ENCODE peak calls at places on chromosomes 5 and 9, in five cellular contexts. One of them, this sample, is unnamed.

GRCh38 chr9:34457266-34458012 is 931 bp downstream of the FAM219A start:
- DNase-seq in left kidney: peak
- DNase-seq in stimulated activated CD8-positive, alpha-beta memory T cell treated with anti-CD3 and anti-CD28 coated beads, Interleukin-15, amount 100 ng/mL, for 24 hours: no peak
- DNase-seq in NCI-H748 treated with DMSO at 0.1 percent for 48 hours: peak
- DNase-seq in posterior vena cava: peak
- DNase-seq in this sample: no peak

GRCh38 chr5:39194466-39195136 is 24.8 kb downstream of the FYB1 start:
- DNase-seq in left kidney: no peak
- DNase-seq in stimulated activated CD8-positive, alpha-beta memory T cell treated with anti-CD3 and anti-CD28 coated beads, Interleukin-15, amount 100 ng/mL, for 24 hours: no peak
- DNase-seq in NCI-H748 treated with DMSO at 0.1 percent for 48 hours: no peak
- DNase-seq in posterior vena cava: no peak
- DNase-seq in this sample: no peak

GRCh38 chr9:84493284-84493947 is 152.9 kb upstream of the SLC28A3 start:
- DNase-seq in left kidney: peak
- DNase-seq in stimulated activated CD8-positive, alpha-beta memory T cell treated with anti-CD3 and anti-CD28 coated beads, Interleukin-15, amount 100 ng/mL, for 24 hours: no peak
- DNase-seq in NCI-H748 treated with DMSO at 0.1 percent for 48 hours: no peak
- DNase-seq in posterior vena cava: no peak
- DNase-seq in this sample: no peak

GRCh38 chr9:109908459-109909390 is 128.7 kb downstream of the PALM2AKAP2 start:
- DNase-seq in left kidney: no peak
- DNase-seq in stimulated activated CD8-positive, alpha-beta memory T cell treated with anti-CD3 and anti-CD28 coated beads, Interleukin-15, amount 100 ng/mL, for 24 hours: no peak
- DNase-seq in NCI-H748 treated with DMSO at 0.1 percent for 48 hours: no peak
- DNase-seq in posterior vena cava: no peak
- DNase-seq in this sample: no peak

GRCh38 chr5:151274666-151275065 is 21.7 kb downstream of the GM2A start:
- DNase-seq in left kidney: peak
- DNase-seq in stimulated activated CD8-positive, alpha-beta memory T cell treated with anti-CD3 and anti-CD28 coated beads, Interleukin-15, amount 100 ng/mL, for 24 hours: no peak
- DNase-seq in NCI-H748 treated with DMSO at 0.1 percent for 48 hours: no peak
- DNase-seq in posterior vena cava: no peak
- DNase-seq in this sample: no peak

GRCh38 chr5:125537661-125538060 is 791.2 kb upstream of the ZNF608 start:
- DNase-seq in left kidney: no peak
- DNase-seq in stimulated activated CD8-positive, alpha-beta memory T cell treated with anti-CD3 and anti-CD28 coated beads, Interleukin-15, amount 100 ng/mL, for 24 hours: no peak
- DNase-seq in NCI-H748 treated with DMSO at 0.1 percent for 48 hours: no peak
- DNase-seq in posterior vena cava: no peak
- DNase-seq in this sample: no peak

GRCh38 chr5:71830626-71831539 is 111.8 kb downstream of the CARTPT start:
- DNase-seq in left kidney: peak
- DNase-seq in stimulated activated CD8-positive, alpha-beta memory T cell treated with anti-CD3 and anti-CD28 coated beads, Interleukin-15, amount 100 ng/mL, for 24 hours: no peak
- DNase-seq in NCI-H748 treated with DMSO at 0.1 percent for 48 hours: no peak
- DNase-seq in posterior vena cava: peak
- DNase-seq in this sample: no peak

GRCh38 chr9:35690447-35691324 is 961 bp upstream of the TPM2 start:
- DNase-seq in left kidney: peak
- DNase-seq in stimulated activated CD8-positive, alpha-beta memory T cell treated with anti-CD3 and anti-CD28 coated beads, Interleukin-15, amount 100 ng/mL, for 24 hours: no peak
- DNase-seq in NCI-H748 treated with DMSO at 0.1 percent for 48 hours: no peak
- DNase-seq in posterior vena cava: peak
- DNase-seq in this sample: no peak

GRCh38 chr5:135921388-135921787 is 25.7 kb upstream of the IL9 start:
- DNase-seq in left kidney: no peak
- DNase-seq in stimulated activated CD8-positive, alpha-beta memory T cell treated with anti-CD3 and anti-CD28 coated beads, Interleukin-15, amount 100 ng/mL, for 24 hours: no peak
- DNase-seq in NCI-H748 treated with DMSO at 0.1 percent for 48 hours: no peak
- DNase-seq in posterior vena cava: no peak
- DNase-seq in this sample: no peak

GRCh38 chr5:10115669-10116068 is 134.0 kb downstream of the ATPSCKMT start:
- DNase-seq in left kidney: no peak
- DNase-seq in stimulated activated CD8-positive, alpha-beta memory T cell treated with anti-CD3 and anti-CD28 coated beads, Interleukin-15, amount 100 ng/mL, for 24 hours: no peak
- DNase-seq in NCI-H748 treated with DMSO at 0.1 percent for 48 hours: no peak
- DNase-seq in posterior vena cava: no peak
- DNase-seq in this sample: no peak

GRCh38 chr9:19660019-19660418 is 128.8 kb downstream of the SLC24A2 start:
- DNase-seq in left kidney: no peak
- DNase-seq in stimulated activated CD8-positive, alpha-beta memory T cell treated with anti-CD3 and anti-CD28 coated beads, Interleukin-15, amount 100 ng/mL, for 24 hours: no peak
- DNase-seq in NCI-H748 treated with DMSO at 0.1 percent for 48 hours: no peak
- DNase-seq in posterior vena cava: no peak
- DNase-seq in this sample: peak

GRCh38 chr5:36442352-36442751 is 140.7 kb upstream of the RANBP3L start:
- DNase-seq in left kidney: no peak
- DNase-seq in stimulated activated CD8-positive, alpha-beta memory T cell treated with anti-CD3 and anti-CD28 coated beads, Interleukin-15, amount 100 ng/mL, for 24 hours: no peak
- DNase-seq in NCI-H748 treated with DMSO at 0.1 percent for 48 hours: no peak
- DNase-seq in posterior vena cava: no peak
- DNase-seq in this sample: peak

GRCh38 chr5:177500685-177501522 is 3.5 kb upstream of the PDLIM7 start:
- DNase-seq in left kidney: peak
- DNase-seq in stimulated activated CD8-positive, alpha-beta memory T cell treated with anti-CD3 and anti-CD28 coated beads, Interleukin-15, amount 100 ng/mL, for 24 hours: peak
- DNase-seq in NCI-H748 treated with DMSO at 0.1 percent for 48 hours: peak
- DNase-seq in posterior vena cava: peak
- DNase-seq in this sample: no peak

GRCh38 chr9:15135167-15135792 is 171.7 kb downstream of the TTC39B start:
- DNase-seq in left kidney: peak
- DNase-seq in stimulated activated CD8-positive, alpha-beta memory T cell treated with anti-CD3 and anti-CD28 coated beads, Interleukin-15, amount 100 ng/mL, for 24 hours: no peak
- DNase-seq in NCI-H748 treated with DMSO at 0.1 percent for 48 hours: peak
- DNase-seq in posterior vena cava: no peak
- DNase-seq in this sample: peak

GRCh38 chr5:134526483-134527155 is 1.1 kb downstream of the JADE2 start:
- DNase-seq in left kidney: peak
- DNase-seq in stimulated activated CD8-positive, alpha-beta memory T cell treated with anti-CD3 and anti-CD28 coated beads, Interleukin-15, amount 100 ng/mL, for 24 hours: peak
- DNase-seq in NCI-H748 treated with DMSO at 0.1 percent for 48 hours: no peak
- DNase-seq in posterior vena cava: peak
- DNase-seq in this sample: no peak

GRCh38 chr5:93578179-93578812 is 2.7 kb downstream of the NR2F1-AS1 start:
- DNase-seq in left kidney: peak
- DNase-seq in stimulated activated CD8-positive, alpha-beta memory T cell treated with anti-CD3 and anti-CD28 coated beads, Interleukin-15, amount 100 ng/mL, for 24 hours: no peak
- DNase-seq in NCI-H748 treated with DMSO at 0.1 percent for 48 hours: no peak
- DNase-seq in posterior vena cava: no peak
- DNase-seq in this sample: no peak

GRCh38 chr5:134122530-134122929 is 8.0 kb downstream of the TCF7 start:
- DNase-seq in left kidney: no peak
- DNase-seq in stimulated activated CD8-positive, alpha-beta memory T cell treated with anti-CD3 and anti-CD28 coated beads, Interleukin-15, amount 100 ng/mL, for 24 hours: no peak
- DNase-seq in NCI-H748 treated with DMSO at 0.1 percent for 48 hours: no peak
- DNase-seq in posterior vena cava: no peak
- DNase-seq in this sample: no peak

GRCh38 chr5:133873936-133874585 is 94.4 kb downstream of the C5orf15 start:
- DNase-seq in left kidney: no peak
- DNase-seq in stimulated activated CD8-positive, alpha-beta memory T cell treated with anti-CD3 and anti-CD28 coated beads, Interleukin-15, amount 100 ng/mL, for 24 hours: no peak
- DNase-seq in NCI-H748 treated with DMSO at 0.1 percent for 48 hours: no peak
- DNase-seq in posterior vena cava: no peak
- DNase-seq in this sample: no peak

GRCh38 chr5:151019331-151019730 is 1.1 kb upstream of the GPX3 start:
- DNase-seq in left kidney: no peak
- DNase-seq in stimulated activated CD8-positive, alpha-beta memory T cell treated with anti-CD3 and anti-CD28 coated beads, Interleukin-15, amount 100 ng/mL, for 24 hours: no peak
- DNase-seq in NCI-H748 treated with DMSO at 0.1 percent for 48 hours: no peak
- DNase-seq in posterior vena cava: no peak
- DNase-seq in this sample: no peak

GRCh38 chr9:35933525-35934067 is 24.3 kb downstream of the SPAAR start:
- DNase-seq in left kidney: no peak
- DNase-seq in stimulated activated CD8-positive, alpha-beta memory T cell treated with anti-CD3 and anti-CD28 coated beads, Interleukin-15, amount 100 ng/mL, for 24 hours: no peak
- DNase-seq in NCI-H748 treated with DMSO at 0.1 percent for 48 hours: no peak
- DNase-seq in posterior vena cava: no peak
- DNase-seq in this sample: no peak

GRCh38 chr9:748861-749497 is 92.5 kb upstream of the DMRT1 start:
- DNase-seq in left kidney: no peak
- DNase-seq in stimulated activated CD8-positive, alpha-beta memory T cell treated with anti-CD3 and anti-CD28 coated beads, Interleukin-15, amount 100 ng/mL, for 24 hours: no peak
- DNase-seq in NCI-H748 treated with DMSO at 0.1 percent for 48 hours: no peak
- DNase-seq in posterior vena cava: no peak
- DNase-seq in this sample: peak

GRCh38 chr5:58401701-58402100 is 58.2 kb downstream of the PLK2 start:
- DNase-seq in left kidney: no peak
- DNase-seq in stimulated activated CD8-positive, alpha-beta memory T cell treated with anti-CD3 and anti-CD28 coated beads, Interleukin-15, amount 100 ng/mL, for 24 hours: no peak
- DNase-seq in NCI-H748 treated with DMSO at 0.1 percent for 48 hours: no peak
- DNase-seq in posterior vena cava: no peak
- DNase-seq in this sample: no peak

GRCh38 chr9:16773116-16773515 is 97.4 kb downstream of the BNC2 start:
- DNase-seq in left kidney: no peak
- DNase-seq in stimulated activated CD8-positive, alpha-beta memory T cell treated with anti-CD3 and anti-CD28 coated beads, Interleukin-15, amount 100 ng/mL, for 24 hours: no peak
- DNase-seq in NCI-H748 treated with DMSO at 0.1 percent for 48 hours: no peak
- DNase-seq in posterior vena cava: no peak
- DNase-seq in this sample: no peak

GRCh38 chr9:117825609-117826347 is 121.6 kb downstream of the TLR4 start:
- DNase-seq in left kidney: no peak
- DNase-seq in stimulated activated CD8-positive, alpha-beta memory T cell treated with anti-CD3 and anti-CD28 coated beads, Interleukin-15, amount 100 ng/mL, for 24 hours: no peak
- DNase-seq in NCI-H748 treated with DMSO at 0.1 percent for 48 hours: no peak
- DNase-seq in posterior vena cava: no peak
- DNase-seq in this sample: no peak

GRCh38 chr5:111857633-111858032 is 100.6 kb upstream of the NREP start:
- DNase-seq in left kidney: no peak
- DNase-seq in stimulated activated CD8-positive, alpha-beta memory T cell treated with anti-CD3 and anti-CD28 coated beads, Interleukin-15, amount 100 ng/mL, for 24 hours: no peak
- DNase-seq in NCI-H748 treated with DMSO at 0.1 percent for 48 hours: no peak
- DNase-seq in posterior vena cava: no peak
- DNase-seq in this sample: no peak

GRCh38 chr5:218457-219289 is 553 bp downstream of the SDHA start:
- DNase-seq in left kidney: peak
- DNase-seq in stimulated activated CD8-positive, alpha-beta memory T cell treated with anti-CD3 and anti-CD28 coated beads, Interleukin-15, amount 100 ng/mL, for 24 hours: peak
- DNase-seq in NCI-H748 treated with DMSO at 0.1 percent for 48 hours: peak
- DNase-seq in posterior vena cava: peak
- DNase-seq in this sample: no peak

GRCh38 chr9:107276966-107277710 is 5.9 kb upstream of the RAD23B start:
- DNase-seq in left kidney: no peak
- DNase-seq in stimulated activated CD8-positive, alpha-beta memory T cell treated with anti-CD3 and anti-CD28 coated beads, Interleukin-15, amount 100 ng/mL, for 24 hours: no peak
- DNase-seq in NCI-H748 treated with DMSO at 0.1 percent for 48 hours: no peak
- DNase-seq in posterior vena cava: no peak
- DNase-seq in this sample: no peak

GRCh38 chr5:19266791-19267190 is 721.2 kb downstream of the CDH18 start:
- DNase-seq in left kidney: no peak
- DNase-seq in stimulated activated CD8-positive, alpha-beta memory T cell treated with anti-CD3 and anti-CD28 coated beads, Interleukin-15, amount 100 ng/mL, for 24 hours: no peak
- DNase-seq in NCI-H748 treated with DMSO at 0.1 percent for 48 hours: no peak
- DNase-seq in posterior vena cava: no peak
- DNase-seq in this sample: no peak